ENCODE peak calls at places on chromosomes 12 and 14, in four cellular contexts. J, F, M and U are unnamed samples. For H3K27me3 and H3K36me3, the result is how much of the 10 kb centered on the place peaks cover.

GRCh38 chr12:43758247-43758727 is 303 bp downstream of the PUS7L start:
- DNase-seq in J (peak), F (peak), M (no peak), U (no peak)

GRCh38 chr12:108475396-108475795 is 39.7 kb upstream of the FICD start:
- DNase-seq in J (no peak), F (no peak), M (no peak), U (no peak)

GRCh38 chr12:90366286-90366685 is 588.7 kb downstream of the CCER1 start:
- DNase-seq in J (no peak), F (no peak), M (no peak), U (peak)

GRCh38 chr14:42023452-42023851 is 416.8 kb downstream of the LRFN5 start:
- DNase-seq in J (no peak), F (no peak), M (no peak), U (no peak)

GRCh38 chr14:95500772-95501401 is 15.6 kb downstream of the SYNE3 start:
- DNase-seq in J (peak), F (no peak), M (peak), U (no peak)

GRCh38 chr14:45867046-45867894 is 614.3 kb upstream of the MIS18BP1 start:
- DNase-seq in J (no peak), F (no peak), M (no peak), U (no peak)

GRCh38 chr14:53126705-53127104 is 26.4 kb downstream of the DDHD1 start:
- DNase-seq in J (no peak), F (no peak), M (no peak), U (no peak)

GRCh38 chr14:24188251-24189058 is at the start of gene IPO4:
- DNase-seq in J (peak), F (peak), M (peak), U (peak)

GRCh38 chr14:22289570-22289969 is 299.5 kb downstream of the DAD1 start:
- DNase-seq in J (no peak), F (no peak), M (no peak), U (no peak)

GRCh38 chr14:92938235-92938875 is 15.4 kb downstream of the CHGA start:
- DNase-seq in J (no peak), F (no peak), M (no peak), U (no peak)

GRCh38 chr12:55955800-55956508 is 9.9 kb downstream of the PMEL start:
- DNase-seq in J (no peak), F (peak), M (no peak), U (no peak)

GRCh38 chr12:25424186-25424854 is 128.8 kb downstream of the LMNTD1 start:
- DNase-seq in J (no peak), F (no peak), M (no peak), U (no peak)

GRCh38 chr14:79279645-79280399 is 931.5 kb downstream of the DIO2 start:
- DNase-seq in J (no peak), F (no peak), M (no peak), U (no peak)

GRCh38 chr12:51914034-51914923 is 7.0 kb downstream of the ACVRL1 start:
- DNase-seq in J (no peak), F (peak), M (peak), U (peak)

GRCh38 chr14:59022144-59022543 is 166.3 kb upstream of the DAAM1 start:
- DNase-seq in J (no peak), F (no peak), M (no peak), U (no peak)

GRCh38 chr12:124771462-124772361 is 92.0 kb downstream of the SCARB1 start:
- DNase-seq in J (peak), F (peak), M (peak), U (peak)

GRCh38 chr14:102901633-102902032 is 20.8 kb upstream of the AMN start:
- DNase-seq in J (no peak), F (peak), M (no peak), U (no peak)

GRCh38 chr12:22746720-22747119 is 121.7 kb downstream of the ETNK1 start:
- DNase-seq in J (no peak), F (no peak), M (no peak), U (no peak)

GRCh38 chr14:99768381-99768780 is 24.8 kb upstream of the EML1 start:
- DNase-seq in J (no peak), F (peak), M (no peak), U (no peak)

GRCh38 chr14:60720391-60720790 is 3.8 kb downstream of the SIX4 start:
- DNase-seq in J (no peak), F (no peak), M (no peak), U (no peak)

GRCh38 chr12:119179335-119180021 is 747 bp downstream of the HSPB8 start:
- DNase-seq in J (peak), F (no peak), M (no peak), U (peak)

GRCh38 chr14:80901260-80901659 is 40.3 kb downstream of the CEP128 start:
- DNase-seq in J (no peak), F (no peak), M (no peak), U (no peak)

GRCh38 chr12:52415870-52416750 is 10.0 kb upstream of the KRT82 start:
- DNase-seq in J (peak), F (peak), M (no peak), U (peak)

GRCh38 chr12:56630180-56630632 is at the start of gene BAZ2A:
- DNase-seq in J (peak), F (peak), M (peak), U (peak)

GRCh38 chr12:121578230-121579189 is 2.3 kb downstream of the KDM2B start:
- DNase-seq in J (no peak), F (peak), M (peak), U (peak)

GRCh38 chr12:112734859-112735258 is 56.7 kb upstream of the RPH3A start:
- DNase-seq in J (no peak), F (no peak), M (no peak), U (no peak)

GRCh38 chr12:124835652-124836410 is 27.8 kb downstream of the SCARB1 start:
- DNase-seq in J (peak), F (no peak), M (no peak), U (no peak)

GRCh38 chr14:63713765-63714164 is 14.1 kb downstream of the SGPP1 start:
- DNase-seq in J (no peak), F (no peak), M (no peak), U (peak)

GRCh38 chr14:53894456-53894855 is 62.2 kb downstream of the BMP4 start:
- DNase-seq in J (no peak), F (no peak), M (no peak), U (no peak)

GRCh38 chr14:100909439-100909838 is 5.9 kb upstream of the RTL1 start:
- DNase-seq in J (peak), F (no peak), M (no peak), U (no peak)

GRCh38 chr12:57550628-57551549 is 1.0 kb downstream of the KIF5A start:
- DNase-seq in J (no peak), F (no peak), M (no peak), U (no peak)

GRCh38 chr12:128819293-128820144 is 4.2 kb downstream of the SLC15A4 start:
- DNase-seq in J (no peak), F (no peak), M (no peak), U (no peak)
- H3K27me3 ChIP-seq in J (under half), F (under half), M (under half), U (under half)

GRCh38 chr14:77691259-77691658 is 16.6 kb downstream of the ALKBH1 start:
- DNase-seq in J (peak), F (no peak), M (peak), U (no peak)
- H3K36me3 ChIP-seq in J (under half), F (under half), M (half or more), U (under half)

DNA sequence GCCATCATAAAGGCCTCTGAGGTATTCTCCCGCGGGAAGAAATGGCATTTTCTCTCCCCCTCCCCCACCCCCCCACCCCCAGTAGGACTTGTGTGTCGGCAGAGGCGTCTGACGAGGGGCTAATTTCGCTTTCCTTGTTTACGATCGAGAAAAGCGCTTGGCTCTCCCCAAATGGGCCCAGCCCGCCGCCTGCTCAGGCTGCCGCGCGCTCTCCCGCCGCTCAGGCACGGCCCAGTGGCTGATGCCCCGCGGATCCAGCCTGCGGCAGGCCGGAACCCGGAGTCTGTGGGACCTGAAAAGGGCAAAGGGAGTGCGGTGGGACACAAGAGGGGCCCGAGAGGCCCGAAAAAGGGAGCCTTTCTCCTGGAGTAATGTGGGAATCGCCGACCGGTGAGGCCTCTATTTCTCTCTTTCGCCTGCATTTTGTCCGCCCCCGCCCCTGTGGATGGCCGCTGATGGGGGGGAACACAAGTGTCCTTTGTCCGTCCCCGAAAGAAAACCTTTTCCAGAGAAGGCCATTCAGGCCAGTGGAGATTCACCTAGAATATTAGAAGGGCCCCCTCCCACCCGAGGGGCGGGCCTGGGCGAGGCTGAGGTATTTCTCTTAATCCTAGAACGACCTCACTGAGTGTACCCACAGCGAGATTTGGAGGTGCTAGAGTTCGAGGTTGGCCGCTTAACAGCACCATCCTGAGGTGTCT is 9.0 kb upstream of the HOXC6 start:
- DNase-seq in J (no peak), F (no peak), M (no peak), U (no peak)
- H3K27me3 ChIP-seq in J (under half), F (under half), M (half or more), U (half or more)

DNA sequence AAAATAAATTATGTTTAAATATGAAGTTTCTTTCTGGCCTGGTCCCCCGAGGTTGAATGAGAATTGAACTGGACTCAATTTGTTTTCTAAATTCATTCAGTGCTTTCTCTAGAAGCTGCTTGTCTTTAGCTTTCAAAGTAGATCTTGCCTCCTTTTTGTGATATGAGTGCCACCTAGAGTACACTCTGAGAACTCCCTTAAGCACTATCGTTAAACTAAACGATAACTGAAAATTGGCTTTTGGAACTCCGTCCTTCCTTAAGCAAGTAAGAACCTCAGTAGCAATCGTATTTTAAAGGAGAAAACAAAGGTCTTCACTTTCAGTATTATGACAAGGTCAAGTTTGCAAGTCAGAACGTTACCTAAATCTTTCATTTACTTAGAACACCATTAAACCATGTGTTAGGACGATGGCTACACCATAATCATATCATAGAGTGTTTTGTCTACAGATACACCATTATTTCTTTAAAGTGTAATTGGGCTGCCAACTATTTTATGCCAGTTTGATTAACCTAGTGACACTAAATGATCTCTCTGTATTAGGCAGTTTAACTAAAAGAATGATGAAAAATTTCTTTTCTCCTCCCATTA is 364.8 kb downstream of the SNAPC1 start:
- DNase-seq in J (no peak), F (no peak), M (no peak), U (peak)
- H3K36me3 ChIP-seq in J (under half), F (under half), M (under half), U (under half)

GRCh38 chr12:102965281-102966155 is 8.0 kb downstream of the ASCL1 start:
- DNase-seq in J (no peak), F (no peak), M (no peak), U (no peak)
- H3K27me3 ChIP-seq in J (under half), F (under half), M (half or more), U (half or more)